ENCODE peak calls at places on chromosomes 2 and 18, in seven cellular contexts. R is substantia nigra; F is fibroblast of gingiva; W is activated CD4-positive, alpha-beta T cell treated with anti-CD3 and anti-CD28 coated beads, Interleukin-2, amount 50 U/mL, for 24 hours; Z is glutamatergic neuron; A is fibroblast of the conjunctiva; M is T-cell. C is an unnamed sample.

GRCh38 chr2:98460573-98461560 is 16.2 kb downstream of the INPP4A start:
- DNase-seq in Z (no peak), M (peak; percentile 57), R (no peak), A (no peak), W (peak; percentile 44), F (no peak), C (peak; percentile 59)

GRCh38 chr2:119721043-119721442 is 38.7 kb upstream of the PTPN4 start:
- DNase-seq in R (no peak), Z (no peak), W (no peak), F (no peak), A (no peak), M (no peak), C (no peak)

GRCh38 chr18:6942742-6943141 is 174.9 kb downstream of the LAMA1 start:
- DNase-seq in R (no peak), A (no peak), W (no peak), M (no peak), F (no peak), Z (no peak), C (no peak)

GRCh38 chr2:216862628-216863027 is 2.8 kb upstream of the TNP1 start:
- DNase-seq in Z (no peak), W (no peak), F (no peak), M (no peak), A (no peak), R (no peak), C (no peak)

GRCh38 chr2:46812381-46813024 is 103.1 kb downstream of the MCFD2 start:
- DNase-seq in M (no peak), Z (no peak), R (no peak), F (peak; percentile 71), A (peak; percentile 76), W (no peak), C (no peak)

GRCh38 chr2:48714240-48714639 is 41.3 kb downstream of the LHCGR start:
- DNase-seq in A (peak; percentile 37), R (no peak), W (no peak), F (peak; percentile 57), Z (no peak), M (no peak), C (no peak)

GRCh38 chr18:58649966-58650816 is 21.1 kb upstream of the MALT1 start:
- DNase-seq in Z (no peak), M (no peak), F (no peak), A (no peak), R (no peak), W (no peak), C (no peak)

GRCh38 chr2:218567797-218568189 is 358 bp downstream of the USP37 start:
- DNase-seq in R (no peak), M (peak; percentile 74), Z (no peak), F (no peak), A (no peak), W (no peak), C (peak; percentile 73)

GRCh38 chr18:76490701-76491171 is 4.3 kb downstream of the ZNF516 start:
- DNase-seq in W (no peak), M (peak; percentile 65), R (no peak), Z (peak; percentile 55), F (no peak), A (no peak), C (no peak)

GRCh38 chr18:58231930-58232329 is 187.9 kb downstream of the NEDD4L start:
- DNase-seq in W (no peak), M (no peak), F (no peak), R (no peak), A (no peak), Z (no peak), C (no peak)

GRCh38 chr2:200377774-200378336 is 71.4 kb downstream of the SPATS2L start:
- DNase-seq in Z (no peak), R (no peak), W (no peak), A (no peak), M (no peak), F (no peak), C (no peak)

GRCh38 chr2:164766931-164767330 is 74.7 kb downstream of the COBLL1 start:
- DNase-seq in W (no peak), F (no peak), Z (no peak), M (no peak), A (no peak), R (no peak), C (no peak)

GRCh38 chr2:45855374-45855773 is 203.9 kb downstream of the PRKCE start:
- DNase-seq in Z (no peak), A (peak; percentile 67), F (peak; percentile 74), W (no peak), M (no peak), R (no peak), C (no peak)

GRCh38 chr2:40200516-40200915 is 251.4 kb downstream of the SLC8A1 start:
- DNase-seq in F (peak; percentile 40), A (no peak), Z (no peak), M (no peak), R (no peak), W (no peak), C (no peak)

GRCh38 chr2:75175473-75175872 is 23.8 kb downstream of the TACR1 start:
- DNase-seq in R (no peak), M (no peak), W (no peak), F (no peak), A (no peak), Z (no peak), C (no peak)

GRCh38 chr18:10293966-10294365 is 160.5 kb upstream of the APCDD1 start:
- DNase-seq in M (no peak), A (no peak), Z (no peak), W (no peak), R (no peak), F (no peak), C (no peak)

GRCh38 chr2:73907840-73908452 is 15.1 kb downstream of the ACTG2 start:
- DNase-seq in A (no peak), R (peak; percentile 5), Z (no peak), M (peak; percentile 44), W (no peak), F (peak; percentile 79), C (peak; percentile 34)

GRCh38 chr18:51196811-51197660 is 445 bp downstream of the MEX3C start:
- DNase-seq in F (peak; percentile 62), W (peak; percentile 16), A (no peak), R (no peak), Z (peak; percentile 81), M (no peak), C (peak; percentile 25)

GRCh38 chr2:105590780-105591660 is 153.7 kb upstream of the NCK2 start:
- DNase-seq in M (no peak), R (no peak), F (no peak), Z (no peak), W (no peak), A (no peak), C (no peak)

GRCh38 chr18:59996370-59996966 is 96.7 kb downstream of the PMAIP1 start:
- DNase-seq in R (no peak), A (peak; percentile 36), Z (peak; percentile 54), W (no peak), M (no peak), F (peak; percentile 44), C (no peak)

GRCh38 chr18:22503803-22504202 is 86.1 kb upstream of the CTAGE1 start:
- DNase-seq in M (no peak), R (no peak), A (peak; percentile 55), W (no peak), F (peak; percentile 90), Z (no peak), C (no peak)

GRCh38 chr2:11073251-11073650 is 82.0 kb upstream of the SLC66A3 start:
- DNase-seq in Z (peak; percentile 76), M (no peak), W (no peak), A (no peak), R (peak; percentile 11), F (peak; percentile 15), C (no peak)

GRCh38 chr18:23231340-23232021 is 96.2 kb downstream of the CABLES1 start:
- DNase-seq in R (peak; percentile 44), F (peak; percentile 96), M (peak; percentile 47), A (peak; percentile 56), Z (no peak), W (peak; percentile 28), C (peak; percentile 50)

GRCh38 chr18:26867471-26867870 is 2.0 kb upstream of the AQP4 start:
- DNase-seq in F (no peak), Z (no peak), M (no peak), W (no peak), A (no peak), R (peak; percentile 21), C (no peak)

GRCh38 chr2:3959372-3959771 is 256.0 kb downstream of the DCDC2C start:
- DNase-seq in R (no peak), F (no peak), Z (no peak), W (no peak), A (peak; percentile 10), M (no peak), C (no peak)

GRCh38 chr18:36672437-36673344 is 156.1 kb downstream of the TPGS2 start:
- DNase-seq in R (no peak), W (no peak), A (peak; percentile 49), F (peak; percentile 92), Z (no peak), M (no peak), C (no peak)

GRCh38 chr18:9106094-9106493 is 3.6 kb downstream of the NDUFV2 start:
- DNase-seq in W (no peak), M (no peak), F (no peak), R (no peak), Z (no peak), A (no peak), C (no peak)

GRCh38 chr2:8628870-8629209 is 53.0 kb upstream of the ID2 start:
- DNase-seq in W (no peak), F (no peak), Z (no peak), M (no peak), A (no peak), R (no peak), C (no peak)

GRCh38 chr2:27020337-27020948 is 12.3 kb upstream of the TMEM214 start:
- DNase-seq in F (no peak), W (no peak), Z (no peak), M (no peak), R (no peak), A (peak; percentile 21), C (no peak)

GRCh38 chr2:207258191-207258991 is 92.6 kb upstream of the KLF7 start:
- DNase-seq in R (peak; percentile 50), W (no peak), Z (peak; percentile 81), A (peak; percentile 100), M (no peak), F (peak; percentile 98), C (no peak)

GRCh38 chr2:1617425-1618021 is 126.8 kb downstream of the PXDN start:
- DNase-seq in Z (no peak), M (no peak), R (no peak), W (no peak), F (no peak), A (no peak), C (no peak)

GRCh38 chr2:100757621-100758394 is 62.1 kb upstream of the NPAS2 start:
- DNase-seq in A (peak; percentile 81), M (no peak), W (no peak), R (no peak), Z (no peak), F (peak; percentile 90), C (no peak)

GRCh38 chr2:217085543-217085942 is 225.7 kb upstream of the TNP1 start:
- DNase-seq in W (no peak), R (no peak), F (no peak), A (no peak), M (no peak), Z (no peak), C (no peak)